ENCODE peak calls at places on chromosomes 12 and 14, in ten cellular contexts. One of them, this sample, is unnamed.

GRCh38 chr12:132374821-132375445 is 45.5 kb upstream of the GALNT9 start:
- DNase-seq in adipocyte: no peak
- DNase-seq in natural killer cell: no peak
- DNase-seq in HuH-7.5: no peak
- DNase-seq in activated CD4-positive, alpha-beta T cell treated with anti-CD3 and anti-CD28 coated beads, Interleukin-2, amount 50 U/mL, for 4 hours: no peak
- DNase-seq in AG09319: no peak
- DNase-seq in activated effector memory CD4-positive, alpha-beta T cell treated with Interleukin-2 at 50 U/mL for 16 hours: no peak
- DNase-seq in upper lobe of right lung: no peak
- DNase-seq in myocyte: no peak
- DNase-seq in non-pigmented ciliary epithelial cell: no peak
- DNase-seq in this sample: no peak

GRCh38 chr12:14554281-14555008 is 13.2 kb downstream of the PLBD1 start:
- DNase-seq in non-pigmented ciliary epithelial cell: no peak
- DNase-seq in AG09319: no peak
- DNase-seq in natural killer cell: no peak
- DNase-seq in HuH-7.5: peak
- DNase-seq in adipocyte: no peak
- DNase-seq in activated effector memory CD4-positive, alpha-beta T cell treated with Interleukin-2 at 50 U/mL for 16 hours: no peak
- DNase-seq in myocyte: peak
- DNase-seq in upper lobe of right lung: peak
- DNase-seq in activated CD4-positive, alpha-beta T cell treated with anti-CD3 and anti-CD28 coated beads, Interleukin-2, amount 50 U/mL, for 4 hours: no peak
- DNase-seq in this sample: no peak

GRCh38 chr12:64390275-64390851 is at the start of gene C12orf56:
- DNase-seq in activated CD4-positive, alpha-beta T cell treated with anti-CD3 and anti-CD28 coated beads, Interleukin-2, amount 50 U/mL, for 4 hours: no peak
- DNase-seq in myocyte: peak
- DNase-seq in AG09319: no peak
- DNase-seq in HuH-7.5: peak
- DNase-seq in activated effector memory CD4-positive, alpha-beta T cell treated with Interleukin-2 at 50 U/mL for 16 hours: no peak
- DNase-seq in natural killer cell: no peak
- DNase-seq in adipocyte: peak
- DNase-seq in non-pigmented ciliary epithelial cell: no peak
- DNase-seq in upper lobe of right lung: no peak
- DNase-seq in this sample: no peak

GRCh38 chr14:99481745-99482099 is 513 bp downstream of the CCNK start:
- DNase-seq in upper lobe of right lung: no peak
- DNase-seq in activated CD4-positive, alpha-beta T cell treated with anti-CD3 and anti-CD28 coated beads, Interleukin-2, amount 50 U/mL, for 4 hours: peak
- DNase-seq in natural killer cell: no peak
- DNase-seq in myocyte: peak
- DNase-seq in non-pigmented ciliary epithelial cell: no peak
- DNase-seq in AG09319: no peak
- DNase-seq in adipocyte: peak
- DNase-seq in HuH-7.5: no peak
- DNase-seq in activated effector memory CD4-positive, alpha-beta T cell treated with Interleukin-2 at 50 U/mL for 16 hours: peak
- DNase-seq in this sample: no peak

GRCh38 chr14:92886337-92886736 is 36.6 kb upstream of the CHGA start:
- DNase-seq in HuH-7.5: no peak
- DNase-seq in non-pigmented ciliary epithelial cell: no peak
- DNase-seq in activated CD4-positive, alpha-beta T cell treated with anti-CD3 and anti-CD28 coated beads, Interleukin-2, amount 50 U/mL, for 4 hours: no peak
- DNase-seq in natural killer cell: no peak
- DNase-seq in adipocyte: no peak
- DNase-seq in activated effector memory CD4-positive, alpha-beta T cell treated with Interleukin-2 at 50 U/mL for 16 hours: no peak
- DNase-seq in upper lobe of right lung: no peak
- DNase-seq in AG09319: no peak
- DNase-seq in myocyte: no peak
- DNase-seq in this sample: no peak

GRCh38 chr14:71742491-71742890 is 189.7 kb upstream of the RGS6 start:
- DNase-seq in natural killer cell: no peak
- DNase-seq in HuH-7.5: no peak
- DNase-seq in upper lobe of right lung: no peak
- DNase-seq in activated CD4-positive, alpha-beta T cell treated with anti-CD3 and anti-CD28 coated beads, Interleukin-2, amount 50 U/mL, for 4 hours: no peak
- DNase-seq in activated effector memory CD4-positive, alpha-beta T cell treated with Interleukin-2 at 50 U/mL for 16 hours: no peak
- DNase-seq in myocyte: no peak
- DNase-seq in adipocyte: no peak
- DNase-seq in non-pigmented ciliary epithelial cell: no peak
- DNase-seq in AG09319: no peak
- DNase-seq in this sample: no peak

GRCh38 chr14:24095196-24096068 is 1.3 kb downstream of the PCK2 start:
- DNase-seq in non-pigmented ciliary epithelial cell: no peak
- DNase-seq in natural killer cell: no peak
- DNase-seq in activated effector memory CD4-positive, alpha-beta T cell treated with Interleukin-2 at 50 U/mL for 16 hours: peak
- DNase-seq in activated CD4-positive, alpha-beta T cell treated with anti-CD3 and anti-CD28 coated beads, Interleukin-2, amount 50 U/mL, for 4 hours: peak
- DNase-seq in HuH-7.5: peak
- DNase-seq in adipocyte: peak
- DNase-seq in myocyte: no peak
- DNase-seq in AG09319: peak
- DNase-seq in upper lobe of right lung: peak
- DNase-seq in this sample: no peak

GRCh38 chr14:26765768-26766550 is 168.1 kb upstream of the NOVA1 start:
- DNase-seq in activated effector memory CD4-positive, alpha-beta T cell treated with Interleukin-2 at 50 U/mL for 16 hours: no peak
- DNase-seq in AG09319: peak
- DNase-seq in myocyte: peak
- DNase-seq in adipocyte: peak
- DNase-seq in upper lobe of right lung: no peak
- DNase-seq in HuH-7.5: no peak
- DNase-seq in non-pigmented ciliary epithelial cell: no peak
- DNase-seq in activated CD4-positive, alpha-beta T cell treated with anti-CD3 and anti-CD28 coated beads, Interleukin-2, amount 50 U/mL, for 4 hours: no peak
- DNase-seq in natural killer cell: no peak
- DNase-seq in this sample: no peak

GRCh38 chr14:91190853-91191252 is 53.7 kb downstream of the GPR68 start:
- DNase-seq in adipocyte: no peak
- DNase-seq in activated CD4-positive, alpha-beta T cell treated with anti-CD3 and anti-CD28 coated beads, Interleukin-2, amount 50 U/mL, for 4 hours: no peak
- DNase-seq in AG09319: no peak
- DNase-seq in myocyte: no peak
- DNase-seq in activated effector memory CD4-positive, alpha-beta T cell treated with Interleukin-2 at 50 U/mL for 16 hours: no peak
- DNase-seq in non-pigmented ciliary epithelial cell: no peak
- DNase-seq in upper lobe of right lung: no peak
- DNase-seq in HuH-7.5: no peak
- DNase-seq in natural killer cell: no peak
- DNase-seq in this sample: no peak

GRCh38 chr12:113988976-113989375 is 22.9 kb upstream of the RBM19 start:
- DNase-seq in natural killer cell: no peak
- DNase-seq in myocyte: no peak
- DNase-seq in adipocyte: no peak
- DNase-seq in HuH-7.5: no peak
- DNase-seq in activated CD4-positive, alpha-beta T cell treated with anti-CD3 and anti-CD28 coated beads, Interleukin-2, amount 50 U/mL, for 4 hours: no peak
- DNase-seq in activated effector memory CD4-positive, alpha-beta T cell treated with Interleukin-2 at 50 U/mL for 16 hours: no peak
- DNase-seq in AG09319: no peak
- DNase-seq in non-pigmented ciliary epithelial cell: no peak
- DNase-seq in upper lobe of right lung: no peak
- DNase-seq in this sample: no peak

GRCh38 chr12:124917135-124917840 is 2.8 kb upstream of the UBC start:
- DNase-seq in upper lobe of right lung: peak
- DNase-seq in AG09319: peak
- DNase-seq in activated CD4-positive, alpha-beta T cell treated with anti-CD3 and anti-CD28 coated beads, Interleukin-2, amount 50 U/mL, for 4 hours: peak
- DNase-seq in activated effector memory CD4-positive, alpha-beta T cell treated with Interleukin-2 at 50 U/mL for 16 hours: peak
- DNase-seq in non-pigmented ciliary epithelial cell: peak
- DNase-seq in HuH-7.5: no peak
- DNase-seq in natural killer cell: peak
- DNase-seq in adipocyte: peak
- DNase-seq in myocyte: peak
- DNase-seq in this sample: peak

This sample was measured in stimulated activated CD4-positive, alpha-beta T cell treated with anti-CD3 and anti-CD28 coated beads, Interleukin-1b, Interleukin-23, amount 100 ng/mL, for 4 hours.